ENCODE peak calls at places on chromosomes 3 and 15, in eight cellular contexts. V, D, Q, F, S, I, K and J are unnamed samples.

GRCh38 chr3:105504440-105504951 is 137.8 kb downstream of the ALCAM start:
- DNase-seq in V (no peak), D (no peak), Q (no peak), F (no peak), S (no peak), I (no peak), K (no peak), J (no peak)

GRCh38 chr15:77607894-77608261 is 24.8 kb downstream of the LINGO1 start:
- DNase-seq in V (no peak), D (no peak), Q (no peak), F (no peak), S (no peak), I (no peak), K (no peak), J (no peak)

GRCh38 chr3:193774272-193774915 is 181.4 kb downstream of the OPA1 start:
- DNase-seq in V (no peak), D (no peak), Q (no peak), F (no peak), S (no peak), I (no peak), K (peak), J (no peak)

GRCh38 chr3:98612996-98613517 is 19.6 kb upstream of the CPOX start:
- DNase-seq in V (no peak), D (no peak), Q (no peak), F (no peak), S (no peak), I (peak), K (no peak), J (no peak)

GRCh38 chr15:66662522-66662921 is 39.5 kb upstream of the SMAD6 start:
- DNase-seq in V (no peak), D (no peak), Q (no peak), F (no peak), S (no peak), I (no peak), K (no peak), J (no peak)

GRCh38 chr3:42024578-42025387 is 62.9 kb upstream of the ULK4 start:
- DNase-seq in V (no peak), D (no peak), Q (no peak), F (no peak), S (no peak), I (no peak), K (peak), J (peak)

GRCh38 chr15:95018888-95019545 is 787.7 kb downstream of the MCTP2 start:
- DNase-seq in V (no peak), D (peak), Q (no peak), F (no peak), S (peak), I (no peak), K (peak), J (no peak)

GRCh38 chr3:12253521-12253920 is 35.3 kb upstream of the PPARG start:
- DNase-seq in V (no peak), D (no peak), Q (no peak), F (no peak), S (no peak), I (no peak), K (no peak), J (no peak)

GRCh38 chr3:48013288-48013980 is 2.8 kb downstream of the MAP4 start:
- DNase-seq in V (no peak), D (peak), Q (no peak), F (no peak), S (peak), I (peak), K (peak), J (no peak)

GRCh38 chr3:10437995-10438901 is 67.1 kb downstream of the ATP2B2 start:
- DNase-seq in V (no peak), D (peak), Q (no peak), F (no peak), S (peak), I (no peak), K (no peak), J (no peak)

GRCh38 chr3:123370819-123371218 is 78.1 kb downstream of the ADCY5 start:
- DNase-seq in V (no peak), D (no peak), Q (no peak), F (no peak), S (no peak), I (no peak), K (no peak), J (no peak)

GRCh38 chr3:170520996-170521395 is 64.9 kb downstream of the SLC7A14 start:
- DNase-seq in V (no peak), D (no peak), Q (no peak), F (no peak), S (peak), I (no peak), K (no peak), J (no peak)

GRCh38 chr3:189937302-189938255 is 183.1 kb downstream of the P3H2 start:
- DNase-seq in V (no peak), D (peak), Q (no peak), F (no peak), S (peak), I (no peak), K (peak), J (no peak)

GRCh38 chr3:101170047-101170771 is 150.2 kb downstream of the IMPG2 start:
- DNase-seq in V (no peak), D (no peak), Q (no peak), F (no peak), S (peak), I (no peak), K (no peak), J (no peak)

GRCh38 chr3:196726788-196727675 is 12.6 kb upstream of the PAK2 start:
- DNase-seq in V (no peak), D (no peak), Q (no peak), F (no peak), S (peak), I (no peak), K (peak), J (no peak)

GRCh38 chr15:83498801-83499200 is 51.7 kb downstream of the SH3GL3 start:
- DNase-seq in V (no peak), D (no peak), Q (no peak), F (no peak), S (no peak), I (no peak), K (peak), J (no peak)

GRCh38 chr15:56718560-56718959 is 14.7 kb downstream of the ZNF280D start:
- DNase-seq in V (no peak), D (no peak), Q (no peak), F (no peak), S (no peak), I (no peak), K (no peak), J (no peak)

GRCh38 chr15:92832992-92833438 is 67.1 kb upstream of the CHD2 start:
- DNase-seq in V (no peak), D (no peak), Q (no peak), F (no peak), S (no peak), I (no peak), K (no peak), J (no peak)

GRCh38 chr3:134039161-134039862 is 9.6 kb upstream of the SLCO2A1 start:
- DNase-seq in V (no peak), D (no peak), Q (no peak), F (no peak), S (no peak), I (no peak), K (peak), J (peak)

GRCh38 chr3:66082679-66083078 is 44.0 kb upstream of the MAGI1 start:
- DNase-seq in V (no peak), D (no peak), Q (no peak), F (no peak), S (no peak), I (no peak), K (no peak), J (no peak)

GRCh38 chr3:161366067-161366466 is 5.2 kb downstream of the SPTSSB start:
- DNase-seq in V (no peak), D (no peak), Q (no peak), F (no peak), S (no peak), I (no peak), K (no peak), J (no peak)

GRCh38 chr15:69127226-69127625 is 33.2 kb upstream of the GLCE start:
- DNase-seq in V (no peak), D (no peak), Q (no peak), F (no peak), S (peak), I (no peak), K (no peak), J (no peak)